ENCODE peak calls at places on chromosomes 16 and 17, in five cellular contexts. One of them, this sample, is unnamed.

GRCh38 chr17:49193513-49194296 is 16.7 kb downstream of the GNGT2 start:
- DNase-seq in HL-60: peak
- DNase-seq in stomach: peak
- DNase-seq in SK-N-SH: peak
- DNase-seq in breast epithelium: no peak
- DNase-seq in this sample: peak

GRCh38 chr17:57130708-57131461 is 45.8 kb downstream of the AKAP1 start:
- DNase-seq in breast epithelium: peak
- DNase-seq in HL-60: peak
- DNase-seq in stomach: peak
- DNase-seq in SK-N-SH: peak
- DNase-seq in this sample: peak

GRCh38 chr16:27446721-27447120 is 44.7 kb downstream of the IL21R start:
- DNase-seq in stomach: no peak
- DNase-seq in HL-60: no peak
- DNase-seq in breast epithelium: no peak
- DNase-seq in SK-N-SH: no peak
- DNase-seq in this sample: no peak

GRCh38 chr17:1111599-1112443 is 68.0 kb downstream of the ABR start:
- DNase-seq in stomach: no peak
- DNase-seq in SK-N-SH: peak
- DNase-seq in HL-60: no peak
- DNase-seq in breast epithelium: no peak
- DNase-seq in this sample: no peak

GRCh38 chr17:5585814-5586558 is 1.7 kb upstream of the NLRP1 start:
- DNase-seq in stomach: no peak
- DNase-seq in HL-60: no peak
- DNase-seq in SK-N-SH: no peak
- DNase-seq in breast epithelium: no peak
- DNase-seq in this sample: no peak

GRCh38 chr17:76671912-76672262 is 28.3 kb upstream of the ST6GALNAC1 start:
- DNase-seq in breast epithelium: no peak
- DNase-seq in SK-N-SH: no peak
- DNase-seq in HL-60: no peak
- DNase-seq in stomach: no peak
- DNase-seq in this sample: no peak

GRCh38 chr17:74430706-74431567 is 951 bp upstream of the GPRC5C start:
- DNase-seq in SK-N-SH: peak
- DNase-seq in breast epithelium: peak
- DNase-seq in HL-60: peak
- DNase-seq in stomach: peak
- DNase-seq in this sample: peak

GRCh38 chr16:75322706-75323105 is 71.3 kb upstream of the BCAR1 start:
- DNase-seq in stomach: no peak
- DNase-seq in breast epithelium: no peak
- DNase-seq in HL-60: no peak
- DNase-seq in SK-N-SH: no peak
- DNase-seq in this sample: no peak

GRCh38 chr16:67015317-67015731 is 13.6 kb upstream of the CBFB start:
- DNase-seq in stomach: no peak
- DNase-seq in breast epithelium: peak
- DNase-seq in HL-60: no peak
- DNase-seq in SK-N-SH: no peak
- DNase-seq in this sample: peak

GRCh38 chr16:69476920-69477418 is 52.5 kb downstream of the CYB5B start:
- DNase-seq in HL-60: no peak
- DNase-seq in SK-N-SH: no peak
- DNase-seq in stomach: no peak
- DNase-seq in breast epithelium: no peak
- DNase-seq in this sample: no peak

GRCh38 chr17:13024033-13024432 is 6.2 kb upstream of the ELAC2 start:
- DNase-seq in breast epithelium: no peak
- DNase-seq in SK-N-SH: no peak
- DNase-seq in stomach: no peak
- DNase-seq in HL-60: no peak
- DNase-seq in this sample: no peak

GRCh38 chr17:66312912-66313311 is 10.5 kb downstream of the PRKCA start:
- DNase-seq in breast epithelium: no peak
- DNase-seq in HL-60: no peak
- DNase-seq in stomach: no peak
- DNase-seq in SK-N-SH: no peak
- DNase-seq in this sample: no peak

GRCh38 chr17:2435181-2435741 is 34.4 kb upstream of the MNT start:
- DNase-seq in breast epithelium: no peak
- DNase-seq in SK-N-SH: peak
- DNase-seq in HL-60: no peak
- DNase-seq in stomach: no peak
- DNase-seq in this sample: no peak

GRCh38 chr17:3777366-3777765 is 23.6 kb downstream of the ITGAE start:
- DNase-seq in SK-N-SH: no peak
- DNase-seq in HL-60: no peak
- DNase-seq in stomach: no peak
- DNase-seq in breast epithelium: no peak
- DNase-seq in this sample: no peak

GRCh38 chr17:12070561-12070960 is 49.9 kb downstream of the MAP2K4 start:
- DNase-seq in HL-60: no peak
- DNase-seq in stomach: no peak
- DNase-seq in SK-N-SH: no peak
- DNase-seq in breast epithelium: no peak
- DNase-seq in this sample: no peak

GRCh38 chr17:63420868-63421680 is 25.0 kb downstream of the CYB561 start:
- DNase-seq in HL-60: no peak
- DNase-seq in stomach: no peak
- DNase-seq in SK-N-SH: no peak
- DNase-seq in breast epithelium: no peak
- DNase-seq in this sample: no peak

GRCh38 chr17:50187741-50188520 is 13.5 kb downstream of the COL1A1 start:
- DNase-seq in SK-N-SH: no peak
- DNase-seq in stomach: no peak
- DNase-seq in breast epithelium: no peak
- DNase-seq in HL-60: no peak
- DNase-seq in this sample: no peak

GRCh38 chr16:47519543-47519942 is 58.4 kb downstream of the PHKB start:
- DNase-seq in SK-N-SH: no peak
- DNase-seq in breast epithelium: no peak
- DNase-seq in HL-60: no peak
- DNase-seq in stomach: no peak
- DNase-seq in this sample: no peak

GRCh38 chr16:89375021-89375420 is 115.3 kb downstream of the ANKRD11 start:
- DNase-seq in breast epithelium: no peak
- DNase-seq in stomach: no peak
- DNase-seq in SK-N-SH: no peak
- DNase-seq in HL-60: no peak
- DNase-seq in this sample: no peak
- TF ChIP-seq POLR2AphosphoS5 in breast epithelium: no peak
- TF ChIP-seq POLR2AphosphoS5 in stomach: peak
- TF ChIP-seq POLR2AphosphoS5 in SK-N-SH: no peak
- TF ChIP-seq POLR2AphosphoS5 in HL-60: no peak
- TF ChIP-seq POLR2AphosphoS5 in this sample: no peak

GRCh38 chr16:30065943-30066881 is 652 bp downstream of the ALDOA start:
- DNase-seq in HL-60: peak
- DNase-seq in breast epithelium: no peak
- DNase-seq in SK-N-SH: peak
- DNase-seq in stomach: no peak
- DNase-seq in this sample: no peak
- H3K27ac ChIP-seq in HL-60: peak
- H3K27ac ChIP-seq in breast epithelium: peak
- H3K27ac ChIP-seq in SK-N-SH: peak
- H3K27ac ChIP-seq in stomach: peak
- H3K27ac ChIP-seq in this sample: peak

GRCh38 chr17:45236002-45236606 is 14.4 kb downstream of the FMNL1 start:
- DNase-seq in breast epithelium: no peak
- DNase-seq in SK-N-SH: no peak
- DNase-seq in stomach: no peak
- DNase-seq in HL-60: no peak
- DNase-seq in this sample: no peak
- TF ChIP-seq POLR2AphosphoS5 in breast epithelium: no peak
- TF ChIP-seq POLR2AphosphoS5 in SK-N-SH: no peak
- TF ChIP-seq POLR2AphosphoS5 in stomach: no peak
- TF ChIP-seq POLR2AphosphoS5 in HL-60: peak
- TF ChIP-seq POLR2AphosphoS5 in this sample: no peak

GRCh38 chr17:65015855-65016254 is 40.7 kb downstream of the GNA13 start:
- DNase-seq in stomach: no peak
- DNase-seq in HL-60: no peak
- DNase-seq in SK-N-SH: no peak
- DNase-seq in breast epithelium: no peak
- DNase-seq in this sample: no peak

GRCh38 chr17:65013613-65014391 is 42.7 kb downstream of the GNA13 start:
- DNase-seq in breast epithelium: no peak
- DNase-seq in SK-N-SH: no peak
- DNase-seq in stomach: no peak
- DNase-seq in HL-60: no peak
- DNase-seq in this sample: no peak

GRCh38 chr17:65018612-65019290 is 37.8 kb downstream of the GNA13 start:
- DNase-seq in HL-60: no peak
- DNase-seq in stomach: no peak
- DNase-seq in SK-N-SH: no peak
- DNase-seq in breast epithelium: no peak
- DNase-seq in this sample: no peak

GRCh38 chr17:65020284-65020683 is 36.3 kb downstream of the GNA13 start:
- DNase-seq in HL-60: peak
- DNase-seq in breast epithelium: no peak
- DNase-seq in stomach: no peak
- DNase-seq in SK-N-SH: no peak
- DNase-seq in this sample: no peak

DNA sequence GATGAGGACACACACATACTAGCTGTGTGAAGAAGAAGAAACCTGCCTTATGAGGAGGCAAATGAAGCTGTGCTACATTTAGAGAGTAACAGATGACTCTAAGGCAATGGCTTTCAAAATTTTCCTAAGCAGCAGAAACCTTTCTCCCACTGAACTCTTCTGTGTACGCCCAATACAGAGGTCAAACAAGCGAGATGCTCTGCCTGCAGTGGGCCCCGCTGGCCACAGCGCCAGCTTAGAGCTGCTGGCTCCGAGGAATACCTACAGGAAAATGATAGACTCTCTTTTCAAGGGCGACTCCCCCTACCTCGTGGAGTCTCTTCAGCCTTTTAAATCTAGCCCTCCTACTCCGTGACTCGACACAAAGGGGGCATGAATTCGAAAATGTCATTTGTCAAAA is 39.2 kb downstream of the GNA13 start:
- DNase-seq in HL-60: no peak
- DNase-seq in SK-N-SH: no peak
- DNase-seq in stomach: no peak
- DNase-seq in breast epithelium: no peak
- DNase-seq in this sample: no peak
- H3K27ac ChIP-seq in HL-60: no peak
- H3K27ac ChIP-seq in SK-N-SH: peak
- H3K27ac ChIP-seq in stomach: peak
- H3K27ac ChIP-seq in breast epithelium: peak
- H3K27ac ChIP-seq in this sample: peak

This sample was measured in sigmoid colon.